ENCODE peak calls at places on chromosome 18, in five cellular contexts. U is right cardiac atrium, E is A549, B is adrenal gland, J is IMR-90. M is an unnamed sample. For H3K4me1, the result is how much of the 10 kb centered on the place peaks cover.

GRCh38 chr18:47036298-47036874 is 965 bp upstream of the ELOA2 start:
- DNase-seq in U (no peak), E (peak), B (peak), J (peak), M (peak)

GRCh38 chr18:70182548-70182947 is 22.9 kb downstream of the RTTN start:
- DNase-seq in U (no peak), E (no peak), B (no peak), J (no peak), M (no peak)

GRCh38 chr18:49757513-49758262 is 55.6 kb downstream of the ACAA2 start:
- DNase-seq in U (no peak), E (peak), B (no peak), J (no peak), M (peak)

GRCh38 chr18:44830551-44830950 is 149.9 kb downstream of the SETBP1 start:
- DNase-seq in U (no peak), E (no peak), B (no peak), J (peak), M (no peak)

GRCh38 chr18:36579311-36579710 is 249.5 kb downstream of the TPGS2 start:
- DNase-seq in U (no peak), E (no peak), B (no peak), J (no peak), M (no peak)

GRCh38 chr18:42183746-42184145 is 228.7 kb downstream of the PIK3C3 start:
- DNase-seq in U (no peak), E (peak), B (peak), J (peak), M (peak)

GRCh38 chr18:65751145-65752085 is 603 bp downstream of the CDH7 start:
- DNase-seq in U (peak), E (no peak), B (no peak), J (no peak), M (peak)

GRCh38 chr18:9824474-9824832 is 61.3 kb upstream of the TXNDC2 start:
- DNase-seq in U (no peak), E (peak), B (peak), J (peak), M (no peak)

GRCh38 chr18:79924814-79925655 is 26.4 kb downstream of the SLC66A2 start:
- DNase-seq in U (peak), E (no peak), B (peak), J (no peak), M (no peak)

GRCh38 chr18:29862824-29863223 is 1179.7 kb downstream of the DSC3 start:
- DNase-seq in U (no peak), E (no peak), B (no peak), J (no peak), M (no peak)

GRCh38 chr18:55317322-55317721 is 270.7 kb downstream of the TCF4 start:
- DNase-seq in U (no peak), E (no peak), B (no peak), J (no peak), M (no peak)

GRCh38 chr18:55314615-55315237 is 273.3 kb downstream of the TCF4 start:
- DNase-seq in U (no peak), E (no peak), B (no peak), J (no peak), M (no peak)

GRCh38 chr18:55318864-55319516 is 269.0 kb downstream of the TCF4 start:
- DNase-seq in U (no peak), E (no peak), B (no peak), J (peak), M (no peak)

GRCh38 chr18:55317832-55318231 is 270.2 kb downstream of the TCF4 start:
- DNase-seq in U (no peak), E (no peak), B (no peak), J (no peak), M (no peak)

DNA sequence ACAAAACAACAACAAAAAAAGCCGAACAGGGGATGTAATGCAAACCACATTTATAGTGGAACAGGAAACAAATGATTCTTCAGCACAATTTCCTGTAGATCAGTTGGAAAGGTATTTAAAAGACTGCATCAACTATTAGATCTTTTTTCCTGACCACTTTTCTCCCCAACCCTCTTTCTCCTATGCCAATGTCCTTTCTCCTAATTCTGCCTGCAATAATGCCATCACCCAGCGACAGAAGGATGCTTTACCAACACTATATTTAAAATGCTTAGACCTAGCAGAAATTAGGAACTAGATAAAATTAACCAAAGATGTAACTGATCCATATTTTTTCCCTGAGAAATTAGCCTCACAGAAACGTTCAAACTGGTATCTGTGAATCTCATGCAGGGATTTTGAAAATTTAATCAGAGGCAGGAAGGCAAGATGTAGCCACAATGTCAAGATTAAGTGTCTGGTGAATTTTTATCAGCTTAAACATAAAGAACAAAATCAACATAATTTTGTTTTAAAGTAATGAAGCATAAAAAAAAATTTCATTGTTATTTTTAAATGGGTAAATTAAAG is 271.3 kb downstream of the TCF4 start:
- DNase-seq in U (no peak), E (no peak), B (no peak), J (no peak), M (no peak)
- H3K4me1 ChIP-seq in U (under half), E (under half), B (under half), J (under half), M (under half)

DNA sequence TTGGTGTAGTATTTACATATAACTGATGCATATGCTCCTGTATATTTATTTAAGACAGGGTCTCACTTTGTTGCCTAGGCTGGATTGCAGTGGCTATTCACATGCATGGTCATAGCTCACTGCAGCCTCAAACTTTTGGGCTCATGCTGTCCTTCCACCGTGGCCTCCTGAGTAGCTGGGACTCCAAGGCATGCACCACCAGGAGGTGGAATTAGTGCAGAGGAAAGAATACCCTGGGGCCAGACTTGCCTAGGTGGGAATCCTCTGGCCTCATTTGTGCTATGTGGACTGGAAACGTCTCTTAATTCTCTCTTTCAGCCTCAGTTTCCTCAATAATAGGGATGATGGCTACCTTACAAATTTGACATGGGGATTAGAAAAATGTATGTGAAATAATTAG is 2.3 kb downstream of the CEP192 start:
- DNase-seq in U (no peak), E (no peak), B (no peak), J (no peak), M (no peak)
- H3K4me1 ChIP-seq in U (under half), E (under half), B (under half), J (under half), M (under half)

GRCh38 chr18:74497778-74498177 is 1.6 kb downstream of the CNDP2 start:
- DNase-seq in U (no peak), E (no peak), B (no peak), J (no peak), M (no peak)
- H3K4me1 ChIP-seq in U (under half), E (under half), B (under half), J (under half), M (under half)

GRCh38 chr18:7601249-7601620 is 34.1 kb downstream of the PTPRM start:
- DNase-seq in U (no peak), E (no peak), B (no peak), J (peak), M (no peak)
- H3K4me1 ChIP-seq in U (under half), E (under half), B (under half), J (under half), M (under half)

DNA sequence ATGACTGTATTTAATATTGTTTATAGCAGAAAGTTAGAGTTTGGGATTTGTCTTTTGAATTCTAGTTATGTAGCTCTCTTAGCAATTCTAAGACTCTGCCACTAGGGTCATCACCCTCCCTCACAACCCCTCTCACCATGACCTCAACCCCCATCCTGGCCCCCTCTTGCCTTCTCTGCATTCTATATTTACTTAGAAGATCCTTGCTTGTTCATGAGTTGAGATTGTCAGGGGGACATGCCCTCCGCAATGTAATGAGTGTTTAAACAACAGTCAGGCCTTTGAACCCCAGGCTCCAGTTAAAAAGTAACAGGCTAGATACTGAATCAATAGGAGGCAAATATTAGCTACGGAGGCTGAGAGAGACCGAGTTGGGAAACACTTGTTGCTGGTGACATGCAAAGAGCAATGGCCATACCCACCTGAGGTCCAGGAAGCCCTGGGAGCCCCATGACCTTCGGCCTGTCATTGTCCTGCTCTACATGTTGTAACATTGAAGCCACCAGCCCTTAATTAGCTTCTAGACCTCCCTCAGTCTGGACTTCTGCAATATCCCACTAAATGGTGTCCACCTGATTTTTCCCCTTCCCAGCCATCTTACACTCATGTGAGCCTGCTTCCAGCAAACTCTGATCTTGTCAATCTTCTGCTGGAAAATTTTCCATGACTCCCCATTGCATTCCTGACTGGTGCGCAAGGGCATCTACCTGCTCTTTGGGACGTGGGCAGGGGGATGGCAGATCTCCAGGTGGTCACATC is 221.1 kb downstream of the ALPK2 start:
- DNase-seq in U (no peak), E (peak), B (no peak), J (no peak), M (no peak)
- H3K4me1 ChIP-seq in U (under half), E (under half), B (under half), J (under half), M (under half)

DNA sequence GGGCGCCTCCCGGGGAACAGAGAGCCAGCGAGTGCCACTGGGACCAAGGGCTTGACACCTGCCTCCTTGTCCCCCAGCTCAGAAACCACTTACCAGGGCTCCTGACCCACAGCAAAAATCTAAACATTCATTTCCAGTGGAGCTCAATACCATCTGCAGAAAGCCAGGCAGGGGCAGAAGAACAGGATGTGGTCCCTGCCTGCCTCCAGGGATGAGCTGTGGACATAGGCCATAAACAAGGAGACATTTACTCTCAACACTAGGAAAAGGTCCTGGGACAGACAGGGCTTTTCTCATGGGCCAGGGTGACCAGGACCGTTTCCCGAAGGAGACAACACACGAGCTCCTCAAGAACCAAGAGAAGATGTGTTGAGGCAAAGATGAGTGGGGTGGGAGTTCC is 203.0 kb downstream of the CTIF start:
- DNase-seq in U (no peak), E (no peak), B (no peak), J (no peak), M (no peak)
- H3K4me1 ChIP-seq in U (under half), E (under half), B (under half), J (under half), M (under half)

DNA sequence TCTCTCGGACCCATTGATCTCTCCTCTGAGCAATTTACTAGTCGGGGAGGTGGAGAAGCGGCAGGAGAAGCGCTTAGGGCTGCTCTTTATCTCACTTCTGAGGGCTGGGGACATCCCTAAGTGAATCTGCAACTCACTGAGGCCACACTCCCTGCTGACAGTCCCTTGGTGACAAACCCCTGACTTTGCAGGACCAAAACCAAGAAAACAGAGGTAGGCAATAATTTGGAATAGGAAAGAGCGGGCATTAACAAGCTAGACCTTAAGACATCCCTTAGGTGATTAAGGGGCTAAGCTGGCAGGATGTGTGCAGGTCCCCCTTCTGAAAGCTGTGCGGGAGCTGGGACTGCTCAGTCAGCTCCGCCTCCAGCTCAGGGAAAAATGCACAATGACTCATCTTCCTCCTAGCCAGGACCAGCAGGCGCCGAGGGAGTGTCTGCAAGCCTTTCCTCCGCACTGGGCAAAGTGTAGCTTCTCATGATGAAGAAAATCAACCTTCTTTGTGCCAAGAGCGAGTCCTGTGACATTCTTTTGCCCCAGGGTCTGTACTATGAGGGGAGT is 63.3 kb downstream of the BOD1L2 start:
- DNase-seq in U (peak), E (peak), B (peak), J (peak), M (peak)
- H3K4me1 ChIP-seq in U (under half), E (under half), B (under half), J (under half), M (under half)

GRCh38 chr18:8632386-8632785 is 23.1 kb downstream of the RAB12 start:
- DNase-seq in U (no peak), E (no peak), B (no peak), J (no peak), M (no peak)
- H3K4me1 ChIP-seq in U (under half), E (under half), B (under half), J (under half), M (under half)

M was measured in BE2C.